ENCODE peak calls at places on chromosome 18, in nine cellular contexts. N is AG09309, R is LoVo, S is stomach, X is GM10248, P is Right ventricle myocardium superior, U is C1 segment of cervical spinal cord, D is NCI-H82, J is ACHN. A is an unnamed sample.

GRCh38 chr18:48529796-48530195 is 9.0 kb upstream of the CTIF start:
- DNase-seq in N (peak; percentile 71), R (no peak), S (no peak), X (no peak), P (no peak), U (no peak), D (peak; percentile 36), J (peak; percentile 90), A (no peak)

GRCh38 chr18:9913151-9913525 is 678 bp upstream of the VAPA start:
- DNase-seq in N (no peak), R (no peak), S (no peak), X (no peak), P (no peak), U (no peak), D (no peak), J (no peak), A (no peak)

GRCh38 chr18:72541871-72542690 is 2.1 kb downstream of the CBLN2 start:
- DNase-seq in N (no peak), R (no peak), S (no peak), X (no peak), P (no peak), U (no peak), D (peak; percentile 5), J (peak; percentile 68), A (no peak)

GRCh38 chr18:36786686-36787085 is 42.1 kb downstream of the TPGS2 start:
- DNase-seq in N (peak; percentile 52), R (peak; percentile 3), S (no peak), X (no peak), P (peak; percentile 80), U (no peak), D (no peak), J (peak; percentile 53), A (no peak)

GRCh38 chr18:3914833-3915598 is 465.0 kb downstream of the TGIF1 start:
- DNase-seq in N (no peak), R (no peak), S (no peak), X (no peak), P (no peak), U (no peak), D (peak; percentile 74), J (no peak), A (no peak)

GRCh38 chr18:42365550-42365949 is 410.5 kb downstream of the PIK3C3 start:
- DNase-seq in N (no peak), R (no peak), S (no peak), X (no peak), P (no peak), U (no peak), D (no peak), J (no peak), A (no peak)

GRCh38 chr18:80196528-80197320 is 50.6 kb downstream of the PARD6G start:
- DNase-seq in N (no peak), R (no peak), S (no peak), X (no peak), P (no peak), U (no peak), D (no peak), J (no peak), A (no peak)

GRCh38 chr18:48607049-48607984 is 68.5 kb downstream of the CTIF start:
- DNase-seq in N (peak; percentile 55), R (peak; percentile 8), S (no peak), X (no peak), P (peak; percentile 77), U (no peak), D (no peak), J (peak; percentile 91), A (peak; percentile 80)

GRCh38 chr18:55988537-55988936 is 400.5 kb upstream of the TCF4 start:
- DNase-seq in N (no peak), R (no peak), S (no peak), X (no peak), P (no peak), U (no peak), D (no peak), J (no peak), A (peak; percentile 39)

GRCh38 chr18:79621501-79621900 is 58.1 kb upstream of the CTDP1 start:
- DNase-seq in N (no peak), R (no peak), S (no peak), X (no peak), P (no peak), U (no peak), D (no peak), J (no peak), A (no peak)

GRCh38 chr18:3486514-3486913 is 36.5 kb downstream of the TGIF1 start:
- DNase-seq in N (no peak), R (no peak), S (no peak), X (no peak), P (no peak), U (no peak), D (no peak), J (no peak), A (no peak)

GRCh38 chr18:37402735-37403099 is 162.9 kb downstream of the CELF4 start:
- DNase-seq in N (no peak), R (no peak), S (no peak), X (no peak), P (no peak), U (no peak), D (no peak), J (no peak), A (no peak)

GRCh38 chr18:21831413-21831831 is 90.8 kb downstream of the MIB1 start:
- DNase-seq in N (peak; percentile 29), R (no peak), S (no peak), X (no peak), P (no peak), U (no peak), D (no peak), J (no peak), A (peak; percentile 27)

GRCh38 chr18:55541571-55541970 is 46.4 kb downstream of the TCF4 start:
- DNase-seq in N (peak; percentile 20), R (no peak), S (no peak), X (no peak), P (no peak), U (no peak), D (no peak), J (no peak), A (no peak)

GRCh38 chr18:78138993-78139496 is 840.6 kb upstream of the SALL3 start:
- DNase-seq in N (no peak), R (no peak), S (no peak), X (no peak), P (no peak), U (peak; percentile 30), D (no peak), J (no peak), A (no peak)

GRCh38 chr18:8787764-8788163 is 82.4 kb downstream of the MTCL1 start:
- DNase-seq in N (no peak), R (no peak), S (no peak), X (no peak), P (no peak), U (no peak), D (no peak), J (no peak), A (no peak)

GRCh38 chr18:45060102-45060501 is 379.4 kb downstream of the SETBP1 start:
- DNase-seq in N (no peak), R (no peak), S (no peak), X (no peak), P (no peak), U (no peak), D (no peak), J (no peak), A (no peak)

GRCh38 chr18:8422391-8422790 is 186.8 kb upstream of the RAB12 start:
- DNase-seq in N (no peak), R (no peak), S (no peak), X (no peak), P (no peak), U (no peak), D (no peak), J (no peak), A (no peak)

GRCh38 chr18:13218376-13219011 is at the start of gene LDLRAD4:
- DNase-seq in N (no peak), R (no peak), S (peak; percentile 39), X (no peak), P (peak; percentile 72), U (peak; percentile 54), D (peak; percentile 42), J (no peak), A (no peak)

GRCh38 chr18:8623549-8624106 is 14.4 kb downstream of the RAB12 start:
- DNase-seq in N (no peak), R (no peak), S (no peak), X (peak; percentile 26), P (peak; percentile 75), U (no peak), D (no peak), J (peak; percentile 62), A (no peak)

GRCh38 chr18:46683252-46683651 is 26.2 kb upstream of the LOXHD1 start:
- DNase-seq in N (no peak), R (no peak), S (no peak), X (no peak), P (no peak), U (no peak), D (no peak), J (no peak), A (no peak)

GRCh38 chr18:56289381-56289780 is 349.0 kb downstream of the TXNL1 start:
- DNase-seq in N (no peak), R (no peak), S (no peak), X (no peak), P (no peak), U (no peak), D (no peak), J (no peak), A (no peak)

GRCh38 chr18:48319796-48320638 is 89.2 kb downstream of the ZBTB7C start:
- DNase-seq in N (no peak), R (no peak), S (no peak), X (no peak), P (no peak), U (no peak), D (no peak), J (peak; percentile 24), A (no peak)

GRCh38 chr18:13513015-13513414 is 213.3 kb downstream of the FAM210A start:
- DNase-seq in N (no peak), R (no peak), S (no peak), X (no peak), P (no peak), U (no peak), D (peak; percentile 14), J (no peak), A (no peak)

GRCh38 chr18:63969965-63970802 is at the start of gene SERPINB8:
- DNase-seq in N (peak; percentile 85), R (peak; percentile 96), S (peak; percentile 94), X (peak; percentile 83), P (peak; percentile 96), U (peak; percentile 91), D (peak; percentile 90), J (peak; percentile 93), A (peak; percentile 85)

GRCh38 chr18:8750954-8751415 is 45.6 kb downstream of the MTCL1 start:
- DNase-seq in N (no peak), R (no peak), S (no peak), X (no peak), P (no peak), U (no peak), D (no peak), J (no peak), A (peak; percentile 89)

GRCh38 chr18:24475926-24476589 is 15.6 kb downstream of the HRH4 start:
- DNase-seq in N (no peak), R (no peak), S (no peak), X (no peak), P (no peak), U (no peak), D (no peak), J (no peak), A (no peak)

GRCh38 chr18:3458952-3459853 is 9.2 kb downstream of the TGIF1 start:
- DNase-seq in N (no peak), R (no peak), S (no peak), X (no peak), P (no peak), U (no peak), D (no peak), J (no peak), A (no peak)

GRCh38 chr18:58762781-58763171 is 91.5 kb downstream of the MALT1 start:
- DNase-seq in N (no peak), R (no peak), S (no peak), X (no peak), P (no peak), U (no peak), D (no peak), J (no peak), A (no peak)

GRCh38 chr18:56468379-56468778 is 170.0 kb downstream of the TXNL1 start:
- DNase-seq in N (no peak), R (no peak), S (no peak), X (no peak), P (no peak), U (no peak), D (no peak), J (no peak), A (no peak)